ENCODE peak calls at places on chromosome 7, in nine cellular contexts. One of them, this sample, is unnamed.
A peak's percentile ranks its signal among the peaks of the same experiment; 100 is the strongest.

GRCh38 chr7:119562839-119563238 is 710.1 kb upstream of the KCND2 start:
- DNase-seq in GM12865: no peak
- DNase-seq in fibroblast of lung: no peak
- DNase-seq in cardiac muscle cell: no peak
- DNase-seq in GM06990: no peak
- DNase-seq in choroid plexus epithelial cell: no peak
- DNase-seq in HL-60: no peak
- DNase-seq in epithelial cell of proximal tubule: no peak
- DNase-seq in mammary epithelial cell: no peak
- DNase-seq in this sample: no peak

GRCh38 chr7:132516042-132516840 is 60.0 kb downstream of the PLXNA4 start:
- DNase-seq in GM12865: no peak
- DNase-seq in fibroblast of lung: peak; percentile 39
- DNase-seq in cardiac muscle cell: no peak
- DNase-seq in GM06990: no peak
- DNase-seq in choroid plexus epithelial cell: peak; percentile 10
- DNase-seq in HL-60: no peak
- DNase-seq in epithelial cell of proximal tubule: peak; percentile 56
- DNase-seq in mammary epithelial cell: peak; percentile 21
- DNase-seq in this sample: peak; percentile 6

GRCh38 chr7:27943261-27943660 is 203.3 kb downstream of the TAX1BP1 start:
- DNase-seq in GM12865: no peak
- DNase-seq in fibroblast of lung: no peak
- DNase-seq in cardiac muscle cell: no peak
- DNase-seq in GM06990: no peak
- DNase-seq in choroid plexus epithelial cell: no peak
- DNase-seq in HL-60: no peak
- DNase-seq in epithelial cell of proximal tubule: no peak
- DNase-seq in mammary epithelial cell: no peak
- DNase-seq in this sample: peak; percentile 72

GRCh38 chr7:93442478-93443224 is 131.9 kb downstream of the CALCR start:
- DNase-seq in GM12865: peak; percentile 48
- DNase-seq in fibroblast of lung: peak; percentile 17
- DNase-seq in cardiac muscle cell: peak; percentile 48
- DNase-seq in GM06990: no peak
- DNase-seq in choroid plexus epithelial cell: peak; percentile 56
- DNase-seq in HL-60: peak; percentile 17
- DNase-seq in epithelial cell of proximal tubule: no peak
- DNase-seq in mammary epithelial cell: peak; percentile 19
- DNase-seq in this sample: peak; percentile 4

GRCh38 chr7:33853361-33854062 is 51.8 kb upstream of the BMPER start:
- DNase-seq in GM12865: no peak
- DNase-seq in fibroblast of lung: peak; percentile 74
- DNase-seq in cardiac muscle cell: no peak
- DNase-seq in GM06990: no peak
- DNase-seq in choroid plexus epithelial cell: peak; percentile 85
- DNase-seq in HL-60: no peak
- DNase-seq in epithelial cell of proximal tubule: no peak
- DNase-seq in mammary epithelial cell: peak; percentile 21
- DNase-seq in this sample: peak; percentile 72

GRCh38 chr7:54705436-54705835 is 53.6 kb downstream of the SEC61G start:
- DNase-seq in GM12865: peak; percentile 11
- DNase-seq in fibroblast of lung: peak; percentile 31
- DNase-seq in cardiac muscle cell: no peak
- DNase-seq in GM06990: no peak
- DNase-seq in choroid plexus epithelial cell: peak; percentile 38
- DNase-seq in HL-60: peak; percentile 31
- DNase-seq in epithelial cell of proximal tubule: peak; percentile 83
- DNase-seq in mammary epithelial cell: peak; percentile 72
- DNase-seq in this sample: peak; percentile 25

GRCh38 chr7:77199008-77199966 is at the start of gene FGL2:
- DNase-seq in GM12865: peak; percentile 23
- DNase-seq in fibroblast of lung: peak; percentile 52
- DNase-seq in cardiac muscle cell: peak; percentile 33
- DNase-seq in GM06990: no peak
- DNase-seq in choroid plexus epithelial cell: peak; percentile 73
- DNase-seq in HL-60: peak; percentile 43
- DNase-seq in epithelial cell of proximal tubule: no peak
- DNase-seq in mammary epithelial cell: peak; percentile 17
- DNase-seq in this sample: no peak

GRCh38 chr7:91527460-91527859 is 263.2 kb downstream of the FZD1 start:
- DNase-seq in GM12865: no peak
- DNase-seq in fibroblast of lung: no peak
- DNase-seq in cardiac muscle cell: no peak
- DNase-seq in GM06990: no peak
- DNase-seq in choroid plexus epithelial cell: no peak
- DNase-seq in HL-60: no peak
- DNase-seq in epithelial cell of proximal tubule: no peak
- DNase-seq in mammary epithelial cell: peak; percentile 8
- DNase-seq in this sample: no peak

GRCh38 chr7:116780966-116781365 is 81.4 kb upstream of the CAPZA2 start:
- DNase-seq in GM12865: no peak
- DNase-seq in fibroblast of lung: no peak
- DNase-seq in cardiac muscle cell: no peak
- DNase-seq in GM06990: no peak
- DNase-seq in choroid plexus epithelial cell: no peak
- DNase-seq in HL-60: no peak
- DNase-seq in epithelial cell of proximal tubule: no peak
- DNase-seq in mammary epithelial cell: peak; percentile 79
- DNase-seq in this sample: no peak

GRCh38 chr7:141663081-141663510 is 38.9 kb downstream of the DENND11 start:
- DNase-seq in GM12865: no peak
- DNase-seq in fibroblast of lung: no peak
- DNase-seq in cardiac muscle cell: no peak
- DNase-seq in GM06990: no peak
- DNase-seq in choroid plexus epithelial cell: peak; percentile 26
- DNase-seq in HL-60: peak; percentile 19
- DNase-seq in epithelial cell of proximal tubule: no peak
- DNase-seq in mammary epithelial cell: peak; percentile 52
- DNase-seq in this sample: no peak

GRCh38 chr7:55074008-55074499 is 55.2 kb downstream of the EGFR start:
- DNase-seq in GM12865: peak; percentile 93
- DNase-seq in fibroblast of lung: peak; percentile 85
- DNase-seq in cardiac muscle cell: no peak
- DNase-seq in GM06990: peak; percentile 78
- DNase-seq in choroid plexus epithelial cell: peak; percentile 98
- DNase-seq in HL-60: no peak
- DNase-seq in epithelial cell of proximal tubule: peak; percentile 90
- DNase-seq in mammary epithelial cell: peak; percentile 89
- DNase-seq in this sample: peak; percentile 93

GRCh38 chr7:21261627-21262564 is 166.0 kb upstream of the SP4 start:
- DNase-seq in GM12865: peak; percentile 83
- DNase-seq in fibroblast of lung: peak; percentile 35
- DNase-seq in cardiac muscle cell: peak; percentile 65
- DNase-seq in GM06990: peak; percentile 46
- DNase-seq in choroid plexus epithelial cell: peak; percentile 70
- DNase-seq in HL-60: peak; percentile 21
- DNase-seq in epithelial cell of proximal tubule: no peak
- DNase-seq in mammary epithelial cell: peak; percentile 14
- DNase-seq in this sample: no peak

GRCh38 chr7:131327049-131327625 is 539 bp upstream of the MKLN1 start:
- DNase-seq in GM12865: peak; percentile 42
- DNase-seq in fibroblast of lung: peak; percentile 74
- DNase-seq in cardiac muscle cell: peak; percentile 63
- DNase-seq in GM06990: no peak
- DNase-seq in choroid plexus epithelial cell: peak; percentile 71
- DNase-seq in HL-60: peak; percentile 11
- DNase-seq in epithelial cell of proximal tubule: no peak
- DNase-seq in mammary epithelial cell: peak; percentile 63
- DNase-seq in this sample: peak; percentile 47

GRCh38 chr7:138797715-138798320 is at the start of the genes ATP6V0A4 and TMEM213:
- DNase-seq in GM12865: no peak
- DNase-seq in fibroblast of lung: no peak
- DNase-seq in cardiac muscle cell: no peak
- DNase-seq in GM06990: no peak
- DNase-seq in choroid plexus epithelial cell: no peak
- DNase-seq in HL-60: no peak
- DNase-seq in epithelial cell of proximal tubule: no peak
- DNase-seq in mammary epithelial cell: no peak
- DNase-seq in this sample: no peak

DNA sequence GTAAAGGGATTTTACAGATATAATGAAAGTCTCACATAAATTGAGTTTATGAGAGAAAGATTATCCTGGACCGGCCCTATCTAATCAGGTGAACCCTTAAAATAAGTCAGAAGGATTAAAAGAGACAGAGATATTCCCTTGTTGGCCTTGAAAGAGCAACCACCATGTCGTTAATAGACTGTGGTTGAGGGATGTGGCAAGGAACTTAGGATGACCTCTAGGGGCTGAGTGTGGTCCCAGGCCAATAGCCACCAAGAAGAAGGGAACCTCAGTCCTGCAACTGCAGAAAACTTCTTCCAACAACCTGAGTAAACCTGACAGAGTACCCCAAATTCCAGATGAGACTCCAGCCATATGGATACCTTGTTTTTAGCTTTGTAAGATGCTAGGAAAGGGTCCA is 121.5 kb downstream of the POLR1F start:
- DNase-seq in GM12865: peak; percentile 41
- DNase-seq in fibroblast of lung: no peak
- DNase-seq in cardiac muscle cell: peak; percentile 4
- DNase-seq in GM06990: no peak
- DNase-seq in choroid plexus epithelial cell: no peak
- DNase-seq in HL-60: no peak
- DNase-seq in epithelial cell of proximal tubule: no peak
- DNase-seq in mammary epithelial cell: no peak
- DNase-seq in this sample: no peak
- TF ChIP-seq CTCF in GM12865: peak; percentile 29
- TF ChIP-seq CTCF in fibroblast of lung: no peak
- TF ChIP-seq CTCF in cardiac muscle cell: no peak
- TF ChIP-seq CTCF in GM06990: peak; percentile 50
- TF ChIP-seq CTCF in choroid plexus epithelial cell: peak; percentile 4
- TF ChIP-seq CTCF in HL-60: no peak
- TF ChIP-seq CTCF in epithelial cell of proximal tubule: peak; percentile 29
- TF ChIP-seq CTCF in mammary epithelial cell: no peak
- TF ChIP-seq CTCF in this sample: no peak

GRCh38 chr7:43112088-43112940 is at the start of gene HECW1:
- DNase-seq in GM12865: no peak
- DNase-seq in fibroblast of lung: no peak
- DNase-seq in cardiac muscle cell: peak; percentile 8
- DNase-seq in GM06990: peak; percentile 46
- DNase-seq in choroid plexus epithelial cell: no peak
- DNase-seq in HL-60: no peak
- DNase-seq in epithelial cell of proximal tubule: no peak
- DNase-seq in mammary epithelial cell: no peak
- DNase-seq in this sample: no peak

GRCh38 chr7:43114451-43114765 is 2.0 kb downstream of the HECW1 start:
- DNase-seq in GM12865: no peak
- DNase-seq in fibroblast of lung: no peak
- DNase-seq in cardiac muscle cell: no peak
- DNase-seq in GM06990: no peak
- DNase-seq in choroid plexus epithelial cell: no peak
- DNase-seq in HL-60: no peak
- DNase-seq in epithelial cell of proximal tubule: no peak
- DNase-seq in mammary epithelial cell: no peak
- DNase-seq in this sample: no peak

GRCh38 chr7:43112941-43113621 is 634 bp downstream of the HECW1 start:
- DNase-seq in GM12865: no peak
- DNase-seq in fibroblast of lung: peak; percentile 63
- DNase-seq in cardiac muscle cell: peak; percentile 68
- DNase-seq in GM06990: peak; percentile 59
- DNase-seq in choroid plexus epithelial cell: peak; percentile 62
- DNase-seq in HL-60: no peak
- DNase-seq in epithelial cell of proximal tubule: no peak
- DNase-seq in mammary epithelial cell: peak; percentile 37
- DNase-seq in this sample: no peak

GRCh38 chr7:43116451-43116850 is 4.0 kb downstream of the HECW1 start:
- DNase-seq in GM12865: no peak
- DNase-seq in fibroblast of lung: no peak
- DNase-seq in cardiac muscle cell: no peak
- DNase-seq in GM06990: no peak
- DNase-seq in choroid plexus epithelial cell: no peak
- DNase-seq in HL-60: no peak
- DNase-seq in epithelial cell of proximal tubule: no peak
- DNase-seq in mammary epithelial cell: no peak
- DNase-seq in this sample: no peak

GRCh38 chr7:43113622-43114450 is 1.4 kb downstream of the HECW1 start:
- DNase-seq in GM12865: peak; percentile 32
- DNase-seq in fibroblast of lung: peak; percentile 10
- DNase-seq in cardiac muscle cell: no peak
- DNase-seq in GM06990: no peak
- DNase-seq in choroid plexus epithelial cell: no peak
- DNase-seq in HL-60: no peak
- DNase-seq in epithelial cell of proximal tubule: no peak
- DNase-seq in mammary epithelial cell: no peak
- DNase-seq in this sample: no peak
- H3K4me3 ChIP-seq in GM12865: peak overlapping the region; percentile 51
- H3K4me3 ChIP-seq in fibroblast of lung: peak overlapping the region; percentile 39
- H3K4me3 ChIP-seq in cardiac muscle cell: peak overlapping the region; percentile 46
- H3K4me3 ChIP-seq in GM06990: peak overlapping the region; percentile 53
- H3K4me3 ChIP-seq in choroid plexus epithelial cell: peak overlapping the region; percentile 32
- H3K4me3 ChIP-seq in HL-60: no peak overlapping the region
- H3K4me3 ChIP-seq in epithelial cell of proximal tubule: peak overlapping the region; percentile 40
- H3K4me3 ChIP-seq in mammary epithelial cell: peak overlapping the region; percentile 30
- H3K4me3 ChIP-seq in this sample: peak overlapping the region; percentile 57

GRCh38 chr7:87448427-87448826 is 27.1 kb downstream of the ABCB4 start:
- DNase-seq in GM12865: no peak
- DNase-seq in fibroblast of lung: no peak
- DNase-seq in cardiac muscle cell: no peak
- DNase-seq in GM06990: no peak
- DNase-seq in choroid plexus epithelial cell: no peak
- DNase-seq in HL-60: no peak
- DNase-seq in epithelial cell of proximal tubule: no peak
- DNase-seq in mammary epithelial cell: no peak
- DNase-seq in this sample: no peak

GRCh38 chr7:87451187-87451586 is 24.3 kb downstream of the ABCB4 start:
- DNase-seq in GM12865: no peak
- DNase-seq in fibroblast of lung: no peak
- DNase-seq in cardiac muscle cell: no peak
- DNase-seq in GM06990: no peak
- DNase-seq in choroid plexus epithelial cell: no peak
- DNase-seq in HL-60: no peak
- DNase-seq in epithelial cell of proximal tubule: no peak
- DNase-seq in mammary epithelial cell: no peak
- DNase-seq in this sample: no peak

GRCh38 chr7:87450706-87451105 is 24.8 kb downstream of the ABCB4 start:
- DNase-seq in GM12865: no peak
- DNase-seq in fibroblast of lung: no peak
- DNase-seq in cardiac muscle cell: no peak
- DNase-seq in GM06990: no peak
- DNase-seq in choroid plexus epithelial cell: no peak
- DNase-seq in HL-60: no peak
- DNase-seq in epithelial cell of proximal tubule: no peak
- DNase-seq in mammary epithelial cell: no peak
- DNase-seq in this sample: no peak

GRCh38 chr7:87456247-87456646 is 19.2 kb downstream of the ABCB4 start:
- DNase-seq in GM12865: no peak
- DNase-seq in fibroblast of lung: no peak
- DNase-seq in cardiac muscle cell: no peak
- DNase-seq in GM06990: no peak
- DNase-seq in choroid plexus epithelial cell: no peak
- DNase-seq in HL-60: no peak
- DNase-seq in epithelial cell of proximal tubule: no peak
- DNase-seq in mammary epithelial cell: no peak
- DNase-seq in this sample: no peak

GRCh38 chr7:87452279-87452678 is 23.2 kb downstream of the ABCB4 start:
- DNase-seq in GM12865: no peak
- DNase-seq in fibroblast of lung: no peak
- DNase-seq in cardiac muscle cell: no peak
- DNase-seq in GM06990: no peak
- DNase-seq in choroid plexus epithelial cell: no peak
- DNase-seq in HL-60: no peak
- DNase-seq in epithelial cell of proximal tubule: no peak
- DNase-seq in mammary epithelial cell: no peak
- DNase-seq in this sample: no peak
- TF ChIP-seq CTCF in GM12865: no peak
- TF ChIP-seq CTCF in fibroblast of lung: no peak
- TF ChIP-seq CTCF in cardiac muscle cell: no peak
- TF ChIP-seq CTCF in GM06990: no peak
- TF ChIP-seq CTCF in choroid plexus epithelial cell: no peak
- TF ChIP-seq CTCF in HL-60: no peak
- TF ChIP-seq CTCF in epithelial cell of proximal tubule: peak; percentile 31
- TF ChIP-seq CTCF in mammary epithelial cell: no peak
- TF ChIP-seq CTCF in this sample: no peak

GRCh38 chr7:322111-322671 is 32.2 kb downstream of the FOXL3 start:
- DNase-seq in GM12865: peak; percentile 63
- DNase-seq in fibroblast of lung: peak; percentile 14
- DNase-seq in cardiac muscle cell: peak; percentile 77
- DNase-seq in GM06990: peak; percentile 73
- DNase-seq in choroid plexus epithelial cell: peak; percentile 41
- DNase-seq in HL-60: peak; percentile 25
- DNase-seq in epithelial cell of proximal tubule: no peak
- DNase-seq in mammary epithelial cell: peak; percentile 48
- DNase-seq in this sample: no peak
- H3K4me3 ChIP-seq in GM12865: no peak overlapping the region
- H3K4me3 ChIP-seq in fibroblast of lung: no peak overlapping the region
- H3K4me3 ChIP-seq in cardiac muscle cell: no peak overlapping the region
- H3K4me3 ChIP-seq in GM06990: no peak overlapping the region
- H3K4me3 ChIP-seq in choroid plexus epithelial cell: no peak overlapping the region
- H3K4me3 ChIP-seq in HL-60: no peak overlapping the region
- H3K4me3 ChIP-seq in epithelial cell of proximal tubule: no peak overlapping the region
- H3K4me3 ChIP-seq in mammary epithelial cell: no peak overlapping the region
- H3K4me3 ChIP-seq in this sample: no peak overlapping the region